ENCODE peak calls at places on chromosomes 16 and 17, in ten cellular contexts. R, O, X, F, N, Z, Q, H, J and U are unnamed samples. For H3K4me1, the result is how much of the 10 kb centered on the place peaks cover.

GRCh38 chr17:48103379-48103715 is 2.1 kb upstream of the CBX1 start:
- DNase-seq in F (no peak), R (no peak), Z (no peak), N (no peak), O (no peak), Q (no peak), X (no peak), J (no peak), H (no peak), U (no peak)

GRCh38 chr17:1487939-1488825 is 4.3 kb downstream of the MYO1C start:
- DNase-seq in J (peak), Q (peak), F (peak), Z (no peak), N (peak), O (peak), X (peak), H (peak), R (peak), U (peak)

GRCh38 chr16:8887952-8888560 is 5.9 kb downstream of the LITAFD start:
- DNase-seq in Z (no peak), N (peak), F (no peak), O (no peak), R (peak), J (no peak), Q (peak), X (peak), H (peak), U (peak)

GRCh38 chr16:69494993-69495392 is 70.6 kb downstream of the CYB5B start:
- DNase-seq in N (no peak), O (no peak), X (no peak), J (peak), Q (no peak), F (no peak), Z (no peak), R (no peak), H (no peak), U (peak)

GRCh38 chr17:12631076-12631475 is 34.6 kb upstream of the MYOCD start:
- DNase-seq in J (no peak), H (no peak), X (peak), Q (no peak), Z (peak), O (no peak), R (no peak), F (no peak), N (no peak), U (no peak)

GRCh38 chr17:19703106-19703775 is 13.1 kb downstream of the SLC47A2 start:
- DNase-seq in O (no peak), Z (no peak), F (no peak), Q (no peak), H (no peak), X (no peak), J (peak), N (no peak), R (no peak), U (no peak)

GRCh38 chr16:65422934-65423333 is 301.1 kb upstream of the CDH11 start:
- DNase-seq in Q (peak), O (no peak), J (no peak), Z (no peak), N (no peak), X (no peak), R (no peak), F (no peak), H (no peak), U (no peak)

GRCh38 chr16:11914759-11915643 is 755 bp downstream of the GSPT1 start:
- DNase-seq in H (peak), N (peak), Q (peak), X (peak), R (peak), O (peak), F (peak), J (peak), Z (no peak), U (peak)

GRCh38 chr17:58303981-58304734 is 23.4 kb upstream of the MPO start:
- DNase-seq in X (no peak), F (peak), R (peak), O (peak), J (peak), N (peak), Z (no peak), H (no peak), Q (peak), U (peak)

GRCh38 chr17:47694818-47695663 is 1.1 kb downstream of the TBKBP1 start:
- DNase-seq in H (peak), F (peak), O (no peak), Z (peak), N (peak), J (peak), X (peak), Q (peak), R (peak), U (no peak)

GRCh38 chr17:42399121-42399520 is 10.9 kb upstream of the STAT3 start:
- DNase-seq in R (no peak), F (no peak), Z (no peak), J (no peak), X (no peak), Q (no peak), O (no peak), H (no peak), N (no peak), U (no peak)
- H3K4me1 ChIP-seq in R (under half), F (under half), Z (under half), J (under half), X (under half), Q (half or more), O (under half), H (under half), N (under half), U (under half)

DNA sequence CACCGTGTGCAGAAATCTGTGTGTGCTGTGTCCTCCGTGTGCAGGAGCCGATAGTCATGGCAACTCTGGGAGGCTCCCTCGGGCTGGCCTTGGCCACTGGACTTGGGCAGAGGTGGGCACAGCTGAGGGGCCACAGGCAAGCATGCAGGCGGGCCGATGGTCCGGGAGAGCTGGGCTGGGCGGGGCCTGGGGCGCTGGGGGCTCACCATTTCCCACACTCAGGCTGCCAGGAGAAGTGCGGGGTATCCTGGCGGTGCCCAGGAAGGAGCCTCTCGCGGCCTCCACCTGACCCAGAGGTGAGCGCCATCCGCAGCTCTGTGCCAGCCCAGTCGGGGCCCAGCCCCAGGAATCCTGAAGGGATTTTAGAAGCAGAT is 28.4 kb downstream of the BAHCC1 start:
- DNase-seq in R (no peak), N (no peak), Q (no peak), Z (no peak), X (no peak), F (no peak), H (no peak), J (no peak), O (no peak), U (no peak)
- H3K4me1 ChIP-seq in R (half or more), N (half or more), Q (half or more), Z (half or more), X (half or more), F (under half), H (under half), J (half or more), O (under half), U (under half)

DNA sequence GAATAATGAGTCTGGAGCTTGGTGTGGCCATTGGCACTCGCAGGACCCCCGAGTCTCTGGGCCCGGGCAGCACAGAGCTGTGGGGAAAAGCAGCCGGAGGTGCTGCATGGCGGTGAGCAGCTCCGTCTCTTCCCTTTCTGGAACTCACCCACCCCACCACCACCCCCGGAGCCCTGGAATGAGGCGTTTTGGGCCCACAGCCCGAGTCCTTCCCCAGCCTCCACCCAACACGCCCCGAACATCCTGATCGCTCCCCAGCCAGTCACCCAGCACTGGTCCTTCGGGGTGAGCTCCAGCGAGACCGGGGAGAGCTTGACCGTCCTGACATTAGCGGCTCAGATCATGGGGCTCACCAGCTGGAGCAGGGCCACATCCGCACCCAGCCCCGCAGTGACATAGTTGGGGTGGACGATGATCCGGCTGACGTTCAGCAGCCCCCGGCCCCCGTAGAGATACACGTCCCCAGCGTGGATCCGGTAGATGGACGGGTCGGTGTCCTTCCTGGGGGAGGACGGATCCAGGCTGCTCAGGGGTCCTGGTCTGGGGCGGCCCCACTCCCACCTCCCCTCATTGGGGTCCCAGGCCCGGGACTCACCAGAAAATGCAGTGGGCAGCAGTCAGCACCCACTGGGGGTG is 6.5 kb downstream of the TPSD1 start:
- DNase-seq in R (no peak), J (no peak), N (no peak), F (no peak), Z (no peak), Q (no peak), O (no peak), X (no peak), H (no peak), U (no peak)
- H3K4me1 ChIP-seq in R (under half), J (under half), N (under half), F (under half), Z (under half), Q (under half), O (under half), X (under half), H (under half), U (under half)

GRCh38 chr17:75341784-75342183 is 52.6 kb upstream of the SLC25A19 start:
- DNase-seq in J (no peak), Q (no peak), X (no peak), H (no peak), O (no peak), N (no peak), F (no peak), R (no peak), Z (no peak), U (no peak)

GRCh38 chr17:75343007-75343406 is 53.8 kb upstream of the SLC25A19 start:
- DNase-seq in H (no peak), X (no peak), O (no peak), J (no peak), Q (no peak), Z (no peak), F (no peak), R (no peak), N (no peak), U (no peak)

GRCh38 chr17:75345514-75346167 is 56.4 kb upstream of the SLC25A19 start:
- DNase-seq in F (peak), Z (no peak), O (no peak), X (no peak), H (no peak), N (no peak), R (no peak), J (no peak), Q (no peak), U (no peak)

GRCh38 chr17:75346906-75347305 is 57.7 kb upstream of the SLC25A19 start:
- DNase-seq in H (no peak), J (no peak), F (no peak), X (no peak), R (no peak), Z (no peak), O (no peak), N (no peak), Q (no peak), U (no peak)

GRCh38 chr17:75344664-75345063 is 55.4 kb upstream of the SLC25A19 start:
- DNase-seq in Q (no peak), Z (no peak), F (no peak), H (no peak), X (no peak), J (no peak), O (no peak), R (no peak), N (no peak), U (no peak)
- H3K4me1 ChIP-seq in Q (half or more), Z (under half), F (half or more), H (under half), X (under half), J (under half), O (under half), R (half or more), N (under half), U (under half)